ENCODE peak calls at places on chromosomes 4 and X, in ten cellular contexts. W is body of pancreas, L is IMR-90, P is A549, O is right lobe of liver, R is K562, J is HCT116, H is erythroblast, C is transverse colon, T is upper lobe of left lung. Y is an unnamed sample.

GRCh38 chr4:118729287-118730286 is 44.4 kb downstream of the METTL14 start:
- DNase-seq in W (no peak), L (peak; percentile 92), P (no peak), O (no peak), R (no peak), J (no peak), H (no peak), C (no peak), T (no peak), Y (no peak)

GRCh38 chrX:150074175-150074574 is 135.9 kb upstream of the EOLA2 start:
- DNase-seq in W (no peak), L (peak; percentile 40), P (no peak), O (no peak), R (no peak), J (no peak), H (no peak), C (no peak), T (no peak), Y (no peak)

GRCh38 chr4:7956306-7957112 is 16.8 kb upstream of the AFAP1 start:
- DNase-seq in W (peak; percentile 44), L (peak; percentile 80), P (peak; percentile 48), O (no peak), R (no peak), J (no peak), H (no peak), C (no peak), T (no peak), Y (peak; percentile 38)

GRCh38 chr4:99817310-99817885 is 771 bp downstream of the DAPP1 start:
- DNase-seq in W (no peak), L (no peak), P (no peak), O (no peak), R (no peak), J (no peak), H (no peak), C (no peak), T (no peak), Y (no peak)

GRCh38 chrX:23673108-23673507 is 5.8 kb downstream of the PRDX4 start:
- DNase-seq in W (no peak), L (no peak), P (no peak), O (no peak), R (no peak), J (no peak), H (no peak), C (no peak), T (no peak), Y (no peak)

GRCh38 chr4:94711635-94712034 is 46.1 kb upstream of the BMPR1B start:
- DNase-seq in W (no peak), L (no peak), P (no peak), O (no peak), R (no peak), J (no peak), H (no peak), C (no peak), T (no peak), Y (no peak)

GRCh38 chr4:44738615-44739014 is 12.3 kb upstream of the GNPDA2 start:
- DNase-seq in W (no peak), L (no peak), P (peak; percentile 4), O (no peak), R (no peak), J (no peak), H (no peak), C (no peak), T (no peak), Y (no peak)

GRCh38 chr4:106618920-106619319 is 250.3 kb upstream of the GIMD1 start:
- DNase-seq in W (no peak), L (no peak), P (no peak), O (no peak), R (no peak), J (no peak), H (no peak), C (no peak), T (no peak), Y (no peak)

GRCh38 chrX:110284159-110284558 is 33.7 kb downstream of the AMMECR1 start:
- DNase-seq in W (no peak), L (peak; percentile 88), P (peak; percentile 58), O (no peak), R (no peak), J (no peak), H (no peak), C (no peak), T (no peak), Y (no peak)

GRCh38 chrX:51905711-51906110 is 12.3 kb downstream of the MAGED1 start:
- DNase-seq in W (no peak), L (no peak), P (no peak), O (no peak), R (no peak), J (no peak), H (no peak), C (no peak), T (no peak), Y (no peak)

GRCh38 chrX:68853665-68854251 is 24.9 kb downstream of the EFNB1 start:
- DNase-seq in W (no peak), L (no peak), P (no peak), O (no peak), R (no peak), J (no peak), H (no peak), C (no peak), T (no peak), Y (no peak)

GRCh38 chr4:30245140-30245539 is 475.0 kb upstream of the PCDH7 start:
- DNase-seq in W (no peak), L (no peak), P (no peak), O (no peak), R (no peak), J (no peak), H (no peak), C (no peak), T (no peak), Y (no peak)

GRCh38 chrX:40570346-40571093 is 10.2 kb upstream of the ATP6AP2 start:
- DNase-seq in W (peak; percentile 13), L (no peak), P (no peak), O (no peak), R (peak; percentile 13), J (no peak), H (no peak), C (no peak), T (no peak), Y (no peak)
- TF ChIP-seq POLR2A in W (no peak), L (no peak), P (no peak), O (no peak), R (no peak), J (no peak), H (no peak), C (no peak), T (no peak), Y (no peak)

GRCh38 chrX:137651647-137652046 is 85.7 kb downstream of the ZIC3 start:
- DNase-seq in W (no peak), L (no peak), P (no peak), O (no peak), R (no peak), J (no peak), H (no peak), C (no peak), T (no peak), Y (no peak)

DNA sequence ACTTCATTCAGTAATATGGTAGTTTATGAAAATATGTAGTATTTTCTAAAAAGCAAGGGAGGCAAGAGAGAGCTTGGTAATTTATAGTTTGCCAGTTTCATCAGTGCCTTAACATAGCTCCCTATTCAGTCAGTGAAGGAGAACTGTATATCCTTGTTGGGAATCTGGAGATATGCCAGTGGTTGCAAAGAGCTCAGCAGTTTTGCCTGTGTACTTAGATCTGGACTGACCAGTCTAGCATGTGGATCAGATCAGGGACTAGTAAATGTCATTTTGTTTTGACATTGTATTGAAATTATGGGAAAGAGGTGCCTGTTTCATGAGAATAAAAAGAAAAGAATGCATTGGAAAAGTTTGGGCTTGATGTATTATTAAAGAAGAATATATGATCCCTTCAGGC is 88.6 kb downstream of the ZIC3 start:
- DNase-seq in W (no peak), L (no peak), P (no peak), O (no peak), R (no peak), J (no peak), H (no peak), C (no peak), T (no peak), Y (no peak)
- TF ChIP-seq POLR2A in W (no peak), L (no peak), P (no peak), O (no peak), R (no peak), J (no peak), H (no peak), C (no peak), T (no peak), Y (no peak)

GRCh38 chrX:103215037-103215767 is at the start of gene BEX4:
- DNase-seq in W (peak; percentile 84), L (peak; percentile 41), P (peak; percentile 44), O (peak; percentile 79), R (peak; percentile 84), J (peak; percentile 6), H (peak; percentile 86), C (peak; percentile 88), T (peak; percentile 89), Y (peak; percentile 58)
- TF ChIP-seq POLR2A in W (peak; percentile 87), L (no peak), P (no peak), O (peak; percentile 44), R (peak; percentile 85), J (no peak), H (peak; percentile 81), C (peak; percentile 81), T (no peak), Y (peak; percentile 82)

DNA sequence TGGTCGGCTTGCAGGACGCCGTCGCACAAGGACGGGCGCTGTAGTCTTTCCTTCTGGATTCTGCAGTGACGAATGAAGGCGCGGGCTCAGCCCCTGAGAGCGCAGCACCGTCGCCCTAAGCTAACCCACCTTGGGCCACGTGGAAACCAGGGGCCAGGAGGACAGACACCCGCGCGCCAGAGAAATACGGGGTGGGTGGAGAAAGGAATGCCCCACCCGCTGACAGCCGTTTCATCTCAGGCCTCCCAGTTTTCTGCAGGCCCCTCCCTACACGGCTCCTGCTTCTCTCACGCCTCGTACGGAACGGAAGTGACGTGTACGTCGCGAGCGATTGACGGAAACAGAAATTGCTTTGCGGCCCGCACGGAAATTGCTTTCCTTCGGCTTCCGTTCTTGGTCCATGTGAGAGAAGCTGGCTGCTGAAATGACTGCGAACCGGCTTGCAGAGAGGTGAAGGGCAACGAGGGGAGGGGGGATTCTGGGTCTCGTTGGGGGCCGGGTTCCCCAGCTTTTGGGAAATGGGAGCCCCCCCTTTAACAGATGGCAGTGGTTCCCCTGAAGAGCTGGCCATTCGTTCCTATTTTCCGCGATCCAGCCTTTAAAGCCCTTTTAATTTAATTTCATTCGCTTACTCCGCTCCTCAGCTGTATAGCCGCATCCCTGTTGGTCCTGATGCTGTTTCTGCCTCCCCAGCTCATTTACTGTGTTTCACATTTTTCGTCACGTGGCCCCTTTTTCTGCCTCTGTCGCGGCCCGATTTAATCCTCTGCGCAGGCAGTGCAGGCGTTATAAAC is at the start of gene UTP14A:
- DNase-seq in W (peak; percentile 93), L (peak; percentile 90), P (peak; percentile 96), O (peak; percentile 91), R (peak; percentile 87), J (peak; percentile 86), H (peak; percentile 94), C (peak; percentile 90), T (peak; percentile 86), Y (peak; percentile 75)
- TF ChIP-seq POLR2A in W (peak; percentile 68), L (peak; percentile 60), P (peak; percentile 46), O (peak; percentile 47), R (peak; percentile 92), J (peak; percentile 46), H (peak; percentile 71), C (peak; percentile 36), T (no peak), Y (no peak)

Y was measured in tibial nerve.